ENCODE peak calls at places on chromosomes 16 and 17, in five cellular contexts. S, P, J, T and V are unnamed samples. For H3K27me3, the result is how much of the 10 kb centered on the place peaks cover.

GRCh38 chr17:81223758-81224122 is 975 bp upstream of the CEP131 start:
- DNase-seq in S (no peak), P (no peak), T (no peak), J (no peak), V (no peak)

GRCh38 chr17:43146649-43147048 is 21.5 kb upstream of the BRCA1 start:
- DNase-seq in T (no peak), S (no peak), J (no peak), P (no peak), V (no peak)

GRCh38 chr16:79776243-79776884 is 175.8 kb upstream of the MAF start:
- DNase-seq in T (peak), S (no peak), J (no peak), P (no peak), V (peak)

GRCh38 chr16:70725024-70725911 is 39.4 kb upstream of the MTSS2 start:
- DNase-seq in P (no peak), T (no peak), J (no peak), S (no peak), V (peak)

GRCh38 chr16:25048146-25048618 is 33.0 kb upstream of the ARHGAP17 start:
- DNase-seq in S (no peak), J (no peak), T (no peak), P (no peak), V (no peak)

GRCh38 chr16:10895053-10895946 is 18.3 kb downstream of the CIITA start:
- DNase-seq in S (peak), J (peak), T (peak), P (no peak), V (peak)

GRCh38 chr17:70947636-70948565 is 778.6 kb downstream of the KCNJ2 start:
- DNase-seq in J (no peak), T (no peak), S (no peak), P (no peak), V (no peak)

GRCh38 chr16:12009922-12010321 is 33.4 kb downstream of the SNX29 start:
- DNase-seq in P (no peak), J (no peak), T (no peak), S (no peak), V (no peak)

GRCh38 chr17:80755650-80756405 is 211.2 kb downstream of the RPTOR start:
- DNase-seq in S (no peak), J (no peak), P (no peak), T (no peak), V (no peak)

GRCh38 chr16:75476817-75477216 is 12.3 kb upstream of the TMEM170A start:
- DNase-seq in P (no peak), S (no peak), J (no peak), T (no peak), V (no peak)

GRCh38 chr17:61478790-61479492 is 26.7 kb downstream of the TBX4 start:
- DNase-seq in T (no peak), S (no peak), P (no peak), J (no peak), V (no peak)

GRCh38 chr17:10713336-10713735 is 15.9 kb downstream of the ADPRM start:
- DNase-seq in J (peak), T (no peak), P (no peak), S (no peak), V (no peak)

GRCh38 chr17:62650587-62650986 is 23.1 kb downstream of the MRC2 start:
- DNase-seq in T (no peak), S (no peak), P (no peak), J (no peak), V (no peak)

GRCh38 chr16:79067600-79067999 is 532.9 kb downstream of the MAF start:
- DNase-seq in P (no peak), T (no peak), J (no peak), S (no peak), V (no peak)

GRCh38 chr17:17540278-17540906 is 44.2 kb upstream of the RASD1 start:
- DNase-seq in T (no peak), P (no peak), S (no peak), J (no peak), V (no peak)

GRCh38 chr17:73952136-73952497 is 251.4 kb upstream of the RPL38 start:
- DNase-seq in S (no peak), J (no peak), T (no peak), P (no peak), V (no peak)

GRCh38 chr17:73985466-73986015 is 217.9 kb upstream of the RPL38 start:
- DNase-seq in T (no peak), P (no peak), S (no peak), J (no peak), V (no peak)

GRCh38 chr17:40953876-40954275 is 12.9 kb downstream of the KRT39 start:
- DNase-seq in J (peak), S (no peak), P (no peak), T (peak), V (no peak)

GRCh38 chr16:3388325-3388724 is 12.5 kb downstream of the ZSCAN32 start:
- DNase-seq in J (no peak), T (no peak), S (no peak), P (no peak), V (no peak)

GRCh38 chr16:87603684-87604571 is 1.6 kb downstream of the JPH3 start:
- DNase-seq in S (no peak), P (no peak), J (no peak), T (no peak), V (no peak)

GRCh38 chr16:53080345-53081031 is 25.7 kb downstream of the CHD9 start:
- DNase-seq in T (peak), S (peak), P (no peak), J (peak), V (peak)

GRCh38 chr17:969767-970387 is 9.7 kb downstream of the NXN start:
- DNase-seq in P (no peak), S (no peak), J (no peak), T (no peak), V (no peak)

GRCh38 chr16:85385463-85386331 is 227.4 kb upstream of the GSE1 start:
- DNase-seq in T (no peak), P (no peak), S (no peak), J (no peak), V (peak)

GRCh38 chr17:78357177-78357586 is 2.7 kb downstream of the SOCS3 start:
- DNase-seq in P (no peak), S (no peak), J (peak), T (no peak), V (peak)

GRCh38 chr17:27082023-27082774 is 211.7 kb upstream of the WSB1 start:
- DNase-seq in T (no peak), S (no peak), P (no peak), J (no peak), V (no peak)

GRCh38 chr17:69358688-69359596 is 32.0 kb upstream of the ABCA5 start:
- DNase-seq in J (no peak), P (no peak), T (no peak), S (no peak), V (no peak)

GRCh38 chr17:3891626-3892094 is 1.2 kb downstream of the CAMKK1 start:
- DNase-seq in P (no peak), S (no peak), J (peak), T (no peak), V (no peak)

GRCh38 chr16:14193316-14193871 is 122.3 kb downstream of the MRTFB start:
- DNase-seq in P (no peak), J (no peak), T (no peak), S (no peak), V (no peak)

GRCh38 chr17:8001976-8002645 is at the start of gene GUCY2D:
- DNase-seq in J (no peak), S (no peak), P (no peak), T (no peak), V (no peak)

GRCh38 chr17:82489851-82490511 is 29.6 kb upstream of the FOXK2 start:
- DNase-seq in S (no peak), J (no peak), P (no peak), T (no peak), V (no peak)
- H3K27me3 ChIP-seq in S (under half), J (under half), P (under half), T (under half), V (under half)

GRCh38 chr17:48587276-48588073 is 2.6 kb downstream of the HOXB3 start:
- DNase-seq in P (no peak), S (no peak), T (no peak), J (peak), V (no peak)
- H3K27me3 ChIP-seq in P (under half), S (under half), T (half or more), J (under half), V (half or more)

DNA sequence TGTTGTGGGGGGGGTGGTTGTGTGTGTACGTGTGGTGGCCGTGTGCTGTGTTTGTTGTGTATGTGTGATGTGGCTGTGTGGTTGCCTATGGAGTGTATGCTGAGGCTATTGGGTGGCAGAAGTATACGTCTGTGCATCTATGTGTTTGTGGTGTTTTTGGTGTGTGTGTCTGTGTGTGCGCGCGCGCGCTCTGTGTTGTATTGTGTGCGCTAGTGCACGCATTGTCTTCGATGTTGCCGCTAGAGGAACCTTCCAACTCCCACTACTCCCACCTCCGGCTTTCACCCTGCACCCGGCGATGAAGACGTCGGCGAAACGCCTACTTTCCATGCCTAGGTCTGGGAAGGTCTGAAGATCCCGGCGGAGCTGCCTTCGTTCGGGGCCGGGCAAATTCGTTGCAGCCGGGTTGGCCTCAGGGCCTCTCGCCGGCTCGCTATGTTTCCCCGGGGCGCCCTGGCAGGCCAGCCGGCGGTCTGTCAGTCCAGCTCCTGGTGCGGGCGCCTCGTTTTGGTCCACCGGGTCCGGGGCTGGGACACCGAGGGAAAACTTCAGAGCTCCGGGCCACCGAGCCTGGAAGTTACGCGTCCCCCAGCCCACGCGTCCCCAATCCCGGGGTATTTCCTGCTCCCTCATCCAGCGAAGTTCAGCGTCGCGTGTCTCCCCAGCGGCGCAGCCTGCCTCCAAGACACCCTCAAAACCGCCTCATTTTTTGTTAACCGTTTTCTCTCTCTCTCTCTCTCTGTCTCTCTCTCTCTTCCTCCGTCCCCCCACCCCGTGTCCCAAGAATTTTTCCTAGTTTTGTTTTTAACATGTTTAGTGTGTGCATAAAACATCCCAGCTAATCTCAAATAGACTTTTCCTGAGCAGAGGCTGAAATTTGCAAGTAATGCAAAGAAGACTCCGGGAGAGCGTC is 5.1 kb upstream of the DLX4 start:
- DNase-seq in P (no peak), T (no peak), S (no peak), J (no peak), V (no peak)
- H3K27me3 ChIP-seq in P (half or more), T (half or more), S (half or more), J (half or more), V (half or more)

DNA sequence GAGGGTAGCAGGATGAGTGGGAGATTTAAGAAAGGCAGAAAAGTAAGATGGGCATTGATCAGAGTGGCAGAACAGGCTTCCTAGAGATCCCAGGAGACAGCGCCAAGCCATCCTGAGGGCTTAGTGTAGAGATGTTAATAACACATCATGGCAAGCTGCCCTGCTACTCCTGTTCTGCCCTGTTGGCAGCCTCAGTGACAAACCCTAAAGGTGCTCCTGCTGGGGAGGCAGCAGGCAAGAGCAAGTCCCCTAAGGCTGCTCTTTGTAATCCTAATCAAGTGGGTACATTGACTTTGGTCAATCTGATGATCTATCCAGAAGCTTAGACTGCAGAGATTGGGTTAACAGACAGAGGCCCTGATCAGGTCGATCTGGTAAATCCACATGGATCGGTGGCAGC is 16.3 kb downstream of the ANKFN1 start:
- DNase-seq in J (no peak), T (no peak), S (no peak), P (no peak), V (no peak)
- H3K27me3 ChIP-seq in J (under half), T (under half), S (under half), P (under half), V (under half)